ENCODE peak calls at places on chromosomes 5 and 9, in six cellular contexts. U is psoas muscle; L is tibial nerve; I is CD8-positive, alpha-beta memory T cell; T is cardiac muscle cell; X is prostate gland. V is an unnamed sample. For H3K4me1 and H3K9me3, the result is how much of the 10 kb centered on the place peaks cover.

GRCh38 chr9:38018964-38019602 is 49.9 kb downstream of the SHB start:
- DNase-seq in U (no peak), L (no peak), I (no peak), T (peak), X (peak), V (peak)

GRCh38 chr9:123654218-123654617 is 275.7 kb downstream of the DENND1A start:
- DNase-seq in U (no peak), L (no peak), I (no peak), T (no peak), X (no peak), V (no peak)

GRCh38 chr5:52837591-52838001 is 49.9 kb downstream of the ITGA1 start:
- DNase-seq in U (no peak), L (no peak), I (no peak), T (peak), X (no peak), V (no peak)

GRCh38 chr5:351084-351910 is 29.8 kb downstream of the AHRR start:
- DNase-seq in U (no peak), L (no peak), I (no peak), T (no peak), X (no peak), V (no peak)

GRCh38 chr5:42949348-42950090 is 90.6 kb downstream of the ANXA2R start:
- DNase-seq in U (peak), L (peak), I (peak), T (peak), X (peak), V (peak)

GRCh38 chr5:121702783-121703182 is 148.9 kb upstream of the FTMT start:
- DNase-seq in U (no peak), L (no peak), I (no peak), T (no peak), X (no peak), V (no peak)

GRCh38 chr5:180605554-180606214 is 14.4 kb upstream of the SCGB3A1 start:
- DNase-seq in U (no peak), L (peak), I (peak), T (peak), X (peak), V (peak)

GRCh38 chr5:53355316-53355715 is 125.1 kb upstream of the FST start:
- DNase-seq in U (no peak), L (no peak), I (no peak), T (no peak), X (no peak), V (peak)

GRCh38 chr9:35660966-35661413 is 2.9 kb downstream of the CCDC107 start:
- DNase-seq in U (no peak), L (no peak), I (no peak), T (peak), X (no peak), V (no peak)

GRCh38 chr9:74777136-74777879 is 110.4 kb downstream of the TRPM6 start:
- DNase-seq in U (peak), L (peak), I (peak), T (peak), X (peak), V (peak)

GRCh38 chr5:91797581-91797980 is 414.5 kb upstream of the ARRDC3 start:
- DNase-seq in U (no peak), L (no peak), I (no peak), T (no peak), X (no peak), V (no peak)

GRCh38 chr5:69364414-69364813 is 4.9 kb downstream of the AK6 start:
- DNase-seq in U (no peak), L (no peak), I (no peak), T (peak), X (no peak), V (no peak)

GRCh38 chr9:89675403-89675771 is 70.6 kb downstream of the GADD45G start:
- DNase-seq in U (peak), L (no peak), I (no peak), T (no peak), X (peak), V (peak)

GRCh38 chr5:111411321-111411720 is 101.0 kb downstream of the STARD4 start:
- DNase-seq in U (no peak), L (no peak), I (no peak), T (peak), X (no peak), V (no peak)

GRCh38 chr9:79812507-79813261 is 240.9 kb downstream of the TLE4 start:
- DNase-seq in U (no peak), L (no peak), I (no peak), T (no peak), X (no peak), V (no peak)

GRCh38 chr9:124871156-124871561 is 9.2 kb downstream of the ARPC5L start:
- DNase-seq in U (no peak), L (no peak), I (no peak), T (no peak), X (no peak), V (no peak)

GRCh38 chr5:171872666-171873065 is 87.0 kb downstream of the SMIM23 start:
- DNase-seq in U (no peak), L (no peak), I (no peak), T (no peak), X (no peak), V (no peak)

GRCh38 chr9:108322326-108323098 is 533.3 kb downstream of the ACTL7B start:
- DNase-seq in U (no peak), L (no peak), I (no peak), T (no peak), X (no peak), V (no peak)

GRCh38 chr5:180323929-180324632 is 29.1 kb downstream of the GFPT2 start:
- DNase-seq in U (no peak), L (no peak), I (no peak), T (peak), X (no peak), V (no peak)

GRCh38 chr5:14595189-14595588 is 13.6 kb downstream of the OTULINL start:
- DNase-seq in U (no peak), L (no peak), I (peak), T (no peak), X (no peak), V (no peak)

GRCh38 chr5:172450453-172450852 is 3.9 kb downstream of the SH3PXD2B start:
- DNase-seq in U (no peak), L (no peak), I (no peak), T (no peak), X (no peak), V (no peak)

GRCh38 chr5:92641031-92641962 is 939.7 kb downstream of the NR2F1-AS1 start:
- DNase-seq in U (no peak), L (peak), I (no peak), T (peak), X (peak), V (no peak)

DNA sequence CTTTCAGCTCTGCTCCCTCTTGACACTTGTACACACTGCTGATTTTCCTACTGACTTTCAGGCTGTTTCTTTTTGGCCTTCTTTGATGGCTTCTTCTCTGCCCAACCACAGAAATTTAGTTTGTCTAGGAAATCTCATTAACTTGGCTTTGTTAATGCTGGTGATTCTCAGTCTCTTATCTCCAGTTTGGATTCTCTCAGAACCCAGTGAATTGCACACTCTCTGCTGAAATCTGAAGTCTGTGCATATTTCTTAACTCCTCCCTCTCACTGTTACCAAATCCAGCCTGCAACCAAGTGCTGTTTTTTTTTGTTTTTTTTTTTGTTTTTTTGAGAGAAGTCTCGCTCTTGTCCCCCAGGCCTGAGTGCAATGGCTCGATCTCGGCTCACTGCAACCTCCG is 117.2 kb downstream of the CDC42SE2 start:
- DNase-seq in U (no peak), L (no peak), I (no peak), T (peak), X (no peak), V (no peak)
- H3K27ac ChIP-seq in U (no peak), L (no peak), I (no peak), T (no peak), X (no peak), V (no peak)

GRCh38 chr5:134536876-134537275 is 11.4 kb downstream of the JADE2 start:
- DNase-seq in U (no peak), L (no peak), I (peak), T (no peak), X (no peak), V (no peak)

GRCh38 chr5:134534058-134534725 is 8.7 kb downstream of the JADE2 start:
- DNase-seq in U (no peak), L (no peak), I (peak), T (no peak), X (no peak), V (no peak)

GRCh38 chr5:134537297-134537696 is 11.8 kb downstream of the JADE2 start:
- DNase-seq in U (no peak), L (no peak), I (peak), T (no peak), X (no peak), V (no peak)

GRCh38 chr5:134533115-134533815 is 7.8 kb downstream of the JADE2 start:
- DNase-seq in U (peak), L (peak), I (peak), T (peak), X (no peak), V (peak)

DNA sequence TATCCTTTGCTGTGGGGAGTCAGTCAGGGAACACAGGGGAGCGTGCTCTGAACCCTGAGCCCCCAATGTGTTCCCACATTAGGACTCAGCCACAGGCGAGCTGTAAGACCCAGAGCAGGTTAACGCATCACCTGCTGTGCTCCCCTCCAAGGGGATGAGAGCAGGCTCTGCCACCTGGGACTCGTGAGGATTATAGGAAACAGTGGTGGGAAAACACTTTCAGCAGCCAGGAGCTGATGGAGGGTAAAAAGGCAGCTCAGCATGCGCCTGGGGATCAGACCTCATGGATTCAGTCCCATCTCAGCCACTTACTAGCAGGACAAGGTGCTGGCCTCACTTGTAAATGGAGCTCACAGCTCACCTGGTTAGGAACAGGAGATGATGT is 9.2 kb downstream of the JADE2 start:
- DNase-seq in U (no peak), L (no peak), I (peak), T (no peak), X (no peak), V (no peak)
- H3K4me1 ChIP-seq in U (under half), L (half or more), I (half or more), T (under half), X (under half), V (under half)

DNA sequence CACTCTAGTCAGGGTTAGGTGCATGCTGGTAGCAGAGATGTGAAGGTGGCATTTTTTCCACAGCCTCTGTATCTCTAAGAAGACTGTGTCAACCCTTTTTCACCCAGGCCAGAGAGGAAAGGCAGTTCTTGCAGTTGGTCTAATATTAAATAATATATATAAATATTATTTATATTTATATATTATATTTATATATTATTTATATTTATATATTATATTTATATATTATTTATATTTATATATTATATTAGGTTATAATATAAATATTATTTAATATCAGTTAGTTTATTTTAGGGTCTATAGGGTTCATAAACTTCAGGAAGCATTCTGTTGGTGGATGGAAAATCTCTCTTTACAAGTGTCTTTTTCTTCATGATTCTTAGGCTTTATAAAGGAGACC is 218.6 kb upstream of the DMRTA1 start:
- DNase-seq in U (no peak), L (no peak), I (no peak), T (no peak), X (no peak), V (no peak)
- H3K9me3 ChIP-seq in U (under half), L (under half), I (under half), T (under half), X (under half), V (under half)

DNA sequence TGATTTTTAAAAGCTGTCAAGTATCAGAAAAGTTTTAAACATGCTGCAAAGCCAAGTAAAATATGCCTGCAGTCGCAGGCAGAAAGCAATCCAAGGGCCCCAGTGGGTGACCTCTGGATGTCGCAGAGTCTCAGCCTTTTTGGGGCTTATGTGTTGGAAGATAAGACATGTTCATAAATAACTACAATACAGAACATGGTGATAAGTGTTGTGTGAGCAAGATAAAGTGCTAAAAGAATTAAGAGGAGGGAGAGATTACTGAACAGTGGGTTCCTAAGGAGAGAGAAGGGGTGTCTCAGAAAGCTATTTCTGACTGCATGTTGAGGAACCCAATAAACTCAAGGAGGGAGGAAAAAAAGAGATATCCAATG is 78.9 kb upstream of the ADRB2 start:
- DNase-seq in U (no peak), L (no peak), I (no peak), T (no peak), X (no peak), V (no peak)
- H3K27ac ChIP-seq in U (no peak), L (no peak), I (no peak), T (peak), X (no peak), V (no peak)

DNA sequence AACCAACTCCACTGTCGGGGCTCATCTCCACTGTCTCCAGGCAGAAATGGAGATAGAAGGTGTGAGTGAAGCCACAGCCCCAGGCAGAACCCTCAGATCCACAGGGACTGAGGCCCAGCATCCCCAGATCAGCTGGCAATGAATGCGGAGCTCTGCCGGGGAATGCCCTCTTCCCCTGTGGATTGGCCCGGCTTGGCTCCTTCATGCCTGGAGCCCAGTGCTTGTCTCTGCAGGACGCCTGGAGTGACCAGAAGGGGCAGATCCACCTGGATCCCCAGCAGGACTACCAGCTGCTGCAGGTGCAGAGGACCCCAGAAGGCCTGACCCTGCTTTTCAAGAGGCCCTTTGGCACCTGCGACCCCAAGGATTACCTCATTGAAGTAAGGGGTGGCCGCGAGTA is 3.5 kb downstream of the DBH start:
- DNase-seq in U (peak), L (no peak), I (no peak), T (no peak), X (no peak), V (no peak)
- H3K4me1 ChIP-seq in U (under half), L (under half), I (under half), T (under half), X (under half), V (under half)

DNA sequence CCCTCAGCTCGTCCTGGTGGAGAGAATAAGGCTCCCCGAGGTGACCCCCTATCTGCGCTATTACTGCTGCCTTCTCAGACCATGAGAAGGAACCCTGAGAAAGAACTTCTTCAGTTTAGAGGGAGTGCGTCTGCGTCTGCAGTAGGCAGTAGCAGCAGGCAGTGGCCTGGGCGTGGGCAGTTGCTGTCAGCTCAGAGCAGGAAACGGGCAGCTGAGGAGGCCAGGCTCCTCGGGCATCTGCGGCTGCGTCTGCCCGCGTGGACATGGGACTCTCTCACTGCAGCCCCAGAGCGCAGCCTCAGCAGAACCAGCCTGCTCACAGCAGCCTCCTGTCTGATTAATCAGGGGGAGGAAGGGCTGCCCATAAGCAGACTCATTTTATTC is 49.8 kb upstream of the FCN1 start:
- DNase-seq in U (no peak), L (no peak), I (no peak), T (peak), X (no peak), V (peak)
- H3K9me3 ChIP-seq in U (under half), L (under half), I (under half), T (under half), X (under half), V (under half)

GRCh38 chr9:83691492-83691891 is 16.3 kb downstream of the UBQLN1 start:
- DNase-seq in U (no peak), L (no peak), I (no peak), T (no peak), X (no peak), V (no peak)
- H3K27ac ChIP-seq in U (no peak), L (no peak), I (no peak), T (no peak), X (no peak), V (no peak)

DNA sequence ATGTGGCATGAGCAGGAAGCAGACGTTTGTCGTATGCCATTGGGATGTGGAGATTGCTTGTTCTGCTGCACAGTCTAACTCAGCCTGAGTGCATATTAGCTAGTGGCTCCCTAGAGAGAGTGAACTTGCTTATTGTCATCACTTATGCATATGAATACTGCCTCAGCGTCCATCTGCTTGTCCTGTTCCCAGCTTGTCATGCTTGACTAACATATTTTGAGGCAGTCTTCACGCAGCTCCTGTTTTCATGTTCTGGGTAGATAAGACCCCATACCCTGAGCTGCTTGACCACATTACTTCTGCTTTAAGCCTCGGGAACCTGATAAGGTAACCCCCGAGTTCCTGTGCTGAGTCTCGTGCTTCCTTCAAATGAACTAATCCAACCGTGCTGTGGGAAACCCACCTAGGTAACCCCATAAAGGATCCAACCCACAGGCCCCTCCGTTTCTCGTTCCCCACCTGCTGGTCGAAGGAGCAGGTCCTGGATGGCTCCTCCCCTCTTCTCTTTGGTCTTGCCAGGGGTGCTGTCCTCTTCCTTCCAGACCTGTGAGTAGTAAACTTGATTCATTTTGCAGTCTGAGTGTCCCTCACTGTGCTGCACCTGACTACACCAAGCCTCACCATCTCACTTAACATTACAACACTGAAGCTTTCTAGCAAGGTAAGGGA is 25.0 kb downstream of the ANKRD33B start:
- DNase-seq in U (no peak), L (no peak), I (no peak), T (no peak), X (no peak), V (no peak)
- H3K4me1 ChIP-seq in U (under half), L (under half), I (under half), T (under half), X (under half), V (under half)

DNA sequence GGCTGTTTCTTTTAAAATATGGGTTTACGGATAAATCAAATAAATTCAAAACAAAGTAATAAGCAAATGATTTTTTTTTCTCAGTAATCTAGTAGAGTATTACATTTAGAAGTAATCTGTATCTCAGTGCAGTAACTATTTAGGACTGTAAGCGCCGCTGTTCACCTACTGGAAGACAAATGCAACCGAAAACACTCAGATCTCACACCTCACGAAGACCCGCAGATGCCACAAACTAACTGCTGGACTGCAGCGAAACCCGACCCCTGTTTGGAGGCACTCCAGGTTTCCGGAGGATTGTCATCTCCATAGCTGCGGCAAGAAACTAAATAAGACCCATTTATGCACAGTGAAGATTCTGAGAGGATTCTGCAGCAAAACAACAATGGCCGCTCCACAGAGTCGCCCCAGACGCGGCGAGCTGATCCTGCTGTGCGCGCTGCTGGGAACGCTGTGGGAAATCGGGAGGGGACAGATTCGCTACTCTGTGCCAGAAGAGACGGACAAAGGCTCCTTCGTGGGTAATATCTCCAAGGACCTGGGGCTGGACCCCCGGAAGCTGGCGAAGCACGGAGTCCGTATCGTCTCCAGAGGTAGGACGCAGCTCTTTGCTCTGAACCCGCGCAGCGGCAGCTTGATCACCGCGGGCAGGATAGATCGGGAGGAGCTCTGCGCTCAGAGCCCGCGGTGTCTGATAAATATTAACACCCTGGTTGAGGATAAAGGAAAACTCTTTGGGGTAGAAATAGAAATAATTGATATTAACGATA is at the start of gene PCDHGA8:
- DNase-seq in U (no peak), L (no peak), I (no peak), T (no peak), X (no peak), V (no peak)
- H3K9me3 ChIP-seq in U (under half), L (half or more), I (under half), T (under half), X (under half), V (under half)

GRCh38 chr5:123359454-123359853 is 63.7 kb downstream of the CEP120 start:
- DNase-seq in U (no peak), L (no peak), I (no peak), T (no peak), X (no peak), V (no peak)
- H3K27ac ChIP-seq in U (no peak), L (no peak), I (no peak), T (no peak), X (no peak), V (no peak)